ENCODE peak calls at places on chromosomes 2 and 18, in eight cellular contexts. T is A549, U is uterus, M is heart left ventricle, P is prostate gland, Y is HCT116, V is ovary, S is transverse colon. J is an unnamed sample. For H3K9me3, the result is how much of the 10 kb centered on the place peaks cover.

GRCh38 chr2:1539441-1539840 is 126.2 kb downstream of the TPO start:
- DNase-seq in T (no peak), U (no peak), M (no peak), P (no peak), Y (no peak), V (no peak), S (no peak), J (no peak)

GRCh38 chr2:71670430-71670795 is 217.1 kb downstream of the DYSF start:
- DNase-seq in T (no peak), U (no peak), M (no peak), P (no peak), Y (no peak), V (no peak), S (no peak), J (no peak)

GRCh38 chr18:55116855-55117254 is 157.6 kb upstream of the CCDC68 start:
- DNase-seq in T (no peak), U (no peak), M (no peak), P (no peak), Y (no peak), V (no peak), S (no peak), J (no peak)

GRCh38 chr18:11497585-11497984 is 111.8 kb upstream of the SLC35G4 start:
- DNase-seq in T (no peak), U (no peak), M (no peak), P (no peak), Y (no peak), V (no peak), S (no peak), J (no peak)

GRCh38 chr2:224816816-224817215 is 100.7 kb upstream of the CCDC195 start:
- DNase-seq in T (peak), U (no peak), M (no peak), P (no peak), Y (peak), V (no peak), S (no peak), J (no peak)

GRCh38 chr2:138763971-138764370 is 16.2 kb downstream of the NXPH2 start:
- DNase-seq in T (no peak), U (no peak), M (no peak), P (no peak), Y (no peak), V (no peak), S (no peak), J (no peak)

GRCh38 chr2:74250189-74250631 is 51.8 kb downstream of the MTHFD2 start:
- DNase-seq in T (peak), U (peak), M (no peak), P (peak), Y (peak), V (peak), S (peak), J (no peak)

GRCh38 chr2:217223222-217223930 is 363.5 kb upstream of the TNP1 start:
- DNase-seq in T (no peak), U (no peak), M (peak), P (no peak), Y (no peak), V (no peak), S (no peak), J (no peak)

GRCh38 chr2:186572705-186573104 is 17.2 kb upstream of the ITGAV start:
- DNase-seq in T (peak), U (no peak), M (no peak), P (no peak), Y (no peak), V (no peak), S (no peak), J (no peak)

GRCh38 chr18:37435996-37436395 is 129.6 kb downstream of the CELF4 start:
- DNase-seq in T (no peak), U (no peak), M (no peak), P (no peak), Y (no peak), V (no peak), S (no peak), J (no peak)

GRCh38 chr2:146602856-146603255 is 1242.0 kb upstream of the ACVR2A start:
- DNase-seq in T (no peak), U (no peak), M (no peak), P (no peak), Y (no peak), V (no peak), S (no peak), J (no peak)

GRCh38 chr18:14912967-14913366 is 165.0 kb downstream of the ANKRD30B start:
- DNase-seq in T (no peak), U (no peak), M (no peak), P (no peak), Y (no peak), V (no peak), S (no peak), J (no peak)

GRCh38 chr2:172783091-172783898 is 47.6 kb downstream of the RAPGEF4 start:
- DNase-seq in T (no peak), U (no peak), M (no peak), P (peak), Y (peak), V (no peak), S (no peak), J (no peak)

GRCh38 chr2:27582129-27582694 is 630 bp upstream of the ZNF512 start:
- DNase-seq in T (no peak), U (no peak), M (peak), P (no peak), Y (no peak), V (peak), S (no peak), J (no peak)

GRCh38 chr2:207256026-207256425 is 90.3 kb upstream of the KLF7 start:
- DNase-seq in T (no peak), U (no peak), M (no peak), P (no peak), Y (no peak), V (no peak), S (no peak), J (no peak)

GRCh38 chr2:191738667-191739066 is 60.7 kb downstream of the NABP1 start:
- DNase-seq in T (no peak), U (no peak), M (no peak), P (no peak), Y (no peak), V (no peak), S (no peak), J (no peak)

GRCh38 chr2:109549016-109549595 is 64.7 kb downstream of the SEPTIN10 start:
- DNase-seq in T (no peak), U (no peak), M (no peak), P (no peak), Y (no peak), V (no peak), S (no peak), J (no peak)

GRCh38 chr18:23690505-23691068 is 1.3 kb downstream of the LAMA3 start:
- DNase-seq in T (no peak), U (no peak), M (no peak), P (no peak), Y (no peak), V (no peak), S (no peak), J (no peak)

GRCh38 chr18:77344777-77345507 is 95.3 kb downstream of the GALR1 start:
- DNase-seq in T (no peak), U (no peak), M (no peak), P (no peak), Y (no peak), V (no peak), S (no peak), J (no peak)

GRCh38 chr2:197869501-197870111 is 65.2 kb downstream of the PLCL1 start:
- DNase-seq in T (no peak), U (no peak), M (no peak), P (no peak), Y (no peak), V (no peak), S (no peak), J (no peak)

GRCh38 chr2:197867630-197868029 is 63.2 kb downstream of the PLCL1 start:
- DNase-seq in T (no peak), U (no peak), M (peak), P (no peak), Y (no peak), V (no peak), S (no peak), J (no peak)

GRCh38 chr2:197870137-197870536 is 65.7 kb downstream of the PLCL1 start:
- DNase-seq in T (no peak), U (no peak), M (no peak), P (no peak), Y (no peak), V (no peak), S (no peak), J (no peak)

GRCh38 chr2:197868136-197868535 is 63.7 kb downstream of the PLCL1 start:
- DNase-seq in T (no peak), U (no peak), M (no peak), P (no peak), Y (no peak), V (no peak), S (no peak), J (no peak)

GRCh38 chr2:197869030-197869429 is 64.6 kb downstream of the PLCL1 start:
- DNase-seq in T (no peak), U (no peak), M (no peak), P (no peak), Y (no peak), V (no peak), S (no peak), J (no peak)
- TF ChIP-seq CTCF in T (no peak), U (no peak), M (no peak), P (no peak), Y (no peak), V (no peak), S (no peak), J (no peak)

GRCh38 chr2:240355962-240356361 is 79.5 kb upstream of the GPC1 start:
- DNase-seq in T (no peak), U (no peak), M (peak), P (no peak), Y (no peak), V (no peak), S (no peak), J (no peak)
- H3K9me3 ChIP-seq in T (under half), U (under half), M (under half), P (under half), Y (under half), V (under half), S (under half), J (under half)

GRCh38 chr2:65669574-65669973 is 237.2 kb upstream of the SPRED2 start:
- DNase-seq in T (no peak), U (no peak), M (no peak), P (no peak), Y (no peak), V (no peak), S (no peak), J (no peak)

GRCh38 chr2:65668744-65669143 is 236.3 kb upstream of the SPRED2 start:
- DNase-seq in T (no peak), U (no peak), M (no peak), P (no peak), Y (no peak), V (no peak), S (no peak), J (no peak)

GRCh38 chr2:65663831-65664407 is 231.5 kb upstream of the SPRED2 start:
- DNase-seq in T (no peak), U (no peak), M (no peak), P (no peak), Y (no peak), V (no peak), S (no peak), J (no peak)

GRCh38 chr2:65664931-65665330 is 232.5 kb upstream of the SPRED2 start:
- DNase-seq in T (no peak), U (no peak), M (no peak), P (no peak), Y (no peak), V (no peak), S (no peak), J (no peak)

DNA sequence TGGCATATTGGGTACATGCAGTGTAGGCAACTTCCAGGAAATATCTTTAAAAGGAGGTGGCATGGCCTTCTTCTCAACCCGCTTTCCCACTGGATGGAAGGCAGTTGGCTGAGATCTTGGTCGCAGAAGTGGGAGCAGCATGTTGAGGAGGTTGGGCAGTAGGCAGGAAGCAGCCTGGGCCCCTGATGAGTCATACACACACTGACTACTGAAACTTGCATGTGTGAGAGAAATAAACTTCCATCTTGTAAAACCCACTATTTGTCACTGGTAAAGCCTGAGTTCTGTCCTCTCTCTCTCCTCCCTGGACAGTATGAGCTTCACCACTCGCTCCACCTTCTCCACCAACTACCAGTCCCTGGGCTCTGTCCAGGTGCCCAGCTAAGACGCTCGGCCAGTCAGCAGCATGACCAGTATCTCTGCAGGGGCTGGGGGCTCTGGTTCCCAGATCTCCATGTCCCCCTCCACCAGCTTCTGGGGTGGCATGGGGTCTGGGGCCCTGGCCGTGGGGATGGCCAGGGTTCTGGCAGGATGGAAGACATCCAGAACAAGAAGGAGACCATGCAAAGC is 233.8 kb upstream of the SPRED2 start:
- DNase-seq in T (no peak), U (no peak), M (no peak), P (no peak), Y (no peak), V (no peak), S (no peak), J (no peak)
- TF ChIP-seq POLR2A in T (no peak), U (no peak), M (no peak), P (no peak), Y (no peak), V (no peak), S (no peak), J (no peak)

DNA sequence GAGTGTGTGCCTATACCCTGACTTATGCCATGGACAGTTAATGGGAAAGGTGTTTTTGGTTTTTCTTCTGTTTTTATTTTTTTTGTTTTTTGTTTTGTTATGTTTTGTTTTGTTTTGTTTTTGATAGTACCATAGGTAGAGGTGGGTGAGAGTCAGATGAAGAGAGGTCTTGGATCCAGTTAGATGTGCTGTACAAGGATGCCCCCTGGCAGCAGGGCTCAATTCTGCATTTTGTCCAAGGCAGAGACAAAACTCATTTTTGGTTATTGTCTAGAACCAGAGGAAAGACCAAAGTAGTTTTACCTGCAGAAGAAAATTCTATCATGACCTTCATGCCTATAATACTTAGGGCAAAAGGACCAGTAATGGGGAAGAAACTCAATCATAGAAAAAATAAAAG is 48.5 kb downstream of the SLC5A7 start:
- DNase-seq in T (no peak), U (no peak), M (no peak), P (no peak), Y (no peak), V (no peak), S (no peak), J (no peak)
- TF ChIP-seq CTCF in T (peak), U (no peak), M (no peak), P (no peak), Y (no peak), V (no peak), S (no peak), J (no peak)

DNA sequence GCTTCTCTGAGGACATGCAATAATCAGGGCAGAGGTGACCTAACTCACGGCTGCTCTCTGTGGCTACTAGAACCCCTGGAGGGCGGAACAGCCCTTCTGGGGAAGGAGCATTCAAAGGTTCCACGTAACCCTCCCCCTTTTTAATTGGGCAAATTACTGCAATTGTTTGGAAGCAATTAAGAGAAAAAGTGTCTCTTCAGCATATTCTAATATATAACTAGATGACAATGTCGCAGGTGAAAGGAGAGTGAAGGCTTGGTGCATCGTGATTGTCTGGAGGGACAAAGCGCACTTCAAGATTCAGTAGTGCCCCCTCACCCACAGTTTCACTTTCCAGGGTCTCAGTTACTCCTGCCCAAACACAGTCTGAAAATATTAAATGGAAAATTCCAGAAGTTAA is 720.8 kb downstream of the DCDC2C start:
- DNase-seq in T (no peak), U (no peak), M (no peak), P (no peak), Y (no peak), V (no peak), S (no peak), J (no peak)
- H3K9me3 ChIP-seq in T (under half), U (under half), M (under half), P (under half), Y (under half), V (under half), S (under half), J (under half)

J was measured in gastrocnemius medialis.